ENCODE peak calls at places on chromosomes 13 and 19, in ten cellular contexts. R is GM12864, A is AG09309, H is fibroblast of lung, W is GM23248, M is lower lobe of right lung, Z is mammary epithelial cell, J is HCT116, Q is skeletal muscle cell, P is H7. Y is an unnamed sample.

GRCh38 chr19:19493841-19494546 is 21.4 kb downstream of the TSSK6 start:
- DNase-seq in R (no peak), A (no peak), H (no peak), W (peak), M (no peak), Z (no peak), J (no peak), Q (no peak), P (peak), Y (no peak)

GRCh38 chr19:7679017-7679720 is 1.5 kb upstream of the TRAPPC5 start:
- DNase-seq in R (peak), A (no peak), H (no peak), W (no peak), M (peak), Z (no peak), J (no peak), Q (no peak), P (no peak), Y (no peak)

GRCh38 chr13:110330491-110331001 is 23.5 kb downstream of the COL4A2 start:
- DNase-seq in R (no peak), A (no peak), H (peak), W (peak), M (no peak), Z (no peak), J (no peak), Q (no peak), P (no peak), Y (no peak)

GRCh38 chr19:41795031-41795461 is 1.3 kb upstream of the CEACAM3 start:
- DNase-seq in R (no peak), A (no peak), H (peak), W (peak), M (no peak), Z (no peak), J (peak), Q (no peak), P (peak), Y (peak)

GRCh38 chr19:49342291-49342721 is 7.1 kb downstream of the CD37 start:
- DNase-seq in R (no peak), A (no peak), H (no peak), W (no peak), M (peak), Z (no peak), J (no peak), Q (no peak), P (no peak), Y (no peak)

GRCh38 chr19:48627865-48628314 is 8.6 kb downstream of the SPHK2 start:
- DNase-seq in R (no peak), A (no peak), H (no peak), W (no peak), M (no peak), Z (no peak), J (no peak), Q (no peak), P (no peak), Y (no peak)

GRCh38 chr19:15631817-15632216 is 8.9 kb upstream of the CYP4F3 start:
- DNase-seq in R (no peak), A (no peak), H (no peak), W (peak), M (no peak), Z (no peak), J (no peak), Q (no peak), P (peak), Y (peak)

GRCh38 chr19:49712397-49712859 is 21.5 kb downstream of the CPT1C start:
- DNase-seq in R (no peak), A (no peak), H (peak), W (peak), M (no peak), Z (no peak), J (peak), Q (no peak), P (peak), Y (peak)

GRCh38 chr13:99802416-99802815 is 169.2 kb downstream of the ZIC5 start:
- DNase-seq in R (no peak), A (no peak), H (no peak), W (no peak), M (no peak), Z (peak), J (no peak), Q (no peak), P (no peak), Y (no peak)

GRCh38 chr19:751501-752341 is 809 bp downstream of the MISP start:
- DNase-seq in R (no peak), A (peak), H (peak), W (peak), M (no peak), Z (peak), J (no peak), Q (peak), P (peak), Y (no peak)

DNA sequence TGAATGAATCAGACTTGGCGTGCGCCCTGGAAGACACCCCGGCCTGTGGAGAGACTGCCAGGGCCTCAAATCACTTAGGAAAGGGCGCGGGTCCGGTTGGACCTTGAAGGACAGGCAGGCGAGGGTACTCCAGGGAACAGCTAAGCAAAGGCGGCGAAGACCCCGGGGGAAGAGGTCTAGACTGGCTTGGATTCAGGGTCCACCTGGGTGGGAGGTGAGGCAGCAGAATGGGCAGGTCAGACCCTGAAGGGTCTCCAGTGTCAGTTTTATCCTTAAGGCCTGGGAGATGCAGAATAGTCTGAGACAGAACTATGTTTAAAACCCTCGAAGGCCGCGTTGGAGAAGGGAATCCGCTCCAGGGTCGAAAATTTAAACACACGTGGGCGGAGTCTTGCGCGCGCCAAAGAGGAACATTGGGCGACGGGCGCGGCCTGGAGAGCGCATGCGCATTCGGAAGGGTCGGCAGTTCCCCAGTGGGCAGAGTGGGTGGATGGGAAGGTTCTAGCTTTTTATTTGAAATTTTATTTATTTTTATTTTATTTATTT is 567 bp upstream of the SMG9 start:
- DNase-seq in R (no peak), A (no peak), H (peak), W (peak), M (peak), Z (peak), J (no peak), Q (no peak), P (peak), Y (peak)
- H3K4me3 ChIP-seq in R (peak), A (peak), H (peak), W (peak), M (peak), Z (peak), J (peak), Q (peak), P (peak), Y (peak)

GRCh38 chr13:66691149-66691548 is 539.0 kb downstream of the PCDH9 start:
- DNase-seq in R (no peak), A (no peak), H (peak), W (no peak), M (no peak), Z (no peak), J (no peak), Q (no peak), P (no peak), Y (no peak)

GRCh38 chr13:66689628-66690027 is 540.5 kb downstream of the PCDH9 start:
- DNase-seq in R (no peak), A (no peak), H (peak), W (no peak), M (no peak), Z (no peak), J (no peak), Q (no peak), P (no peak), Y (peak)

GRCh38 chr13:66693656-66694055 is 536.5 kb downstream of the PCDH9 start:
- DNase-seq in R (no peak), A (no peak), H (peak), W (no peak), M (no peak), Z (no peak), J (no peak), Q (no peak), P (no peak), Y (no peak)

DNA sequence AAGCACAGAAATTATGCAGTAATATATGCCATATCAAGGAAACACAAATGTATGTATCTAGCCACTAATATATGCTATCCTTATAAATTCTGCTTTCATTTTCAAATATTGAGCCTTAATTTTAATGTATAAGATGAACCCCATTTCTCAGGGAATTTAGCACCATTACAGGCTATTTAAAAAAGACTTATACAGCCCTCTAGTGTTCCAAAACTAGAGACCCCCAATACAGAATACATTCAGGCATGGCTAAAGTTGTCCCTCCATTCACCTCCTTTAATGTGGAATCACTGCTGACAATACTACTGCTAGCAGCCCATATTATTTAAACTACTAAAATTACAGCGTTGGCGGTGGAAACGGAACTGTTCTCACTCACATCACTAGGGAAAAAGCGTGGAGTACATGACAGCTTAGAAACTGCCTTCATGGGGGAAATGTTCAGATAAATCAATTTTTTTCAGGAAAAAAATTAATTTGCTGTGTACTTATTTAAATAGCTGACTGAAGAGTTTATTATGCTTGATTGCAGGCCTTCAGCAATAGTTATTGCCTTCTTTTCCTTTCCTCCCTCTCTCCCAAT is 541.0 kb downstream of the PCDH9 start:
- DNase-seq in R (no peak), A (no peak), H (peak), W (no peak), M (no peak), Z (no peak), J (no peak), Q (no peak), P (no peak), Y (peak)
- H3K4me3 ChIP-seq in R (no peak), A (no peak), H (no peak), W (no peak), M (no peak), Z (no peak), J (no peak), Q (no peak), P (no peak), Y (no peak)

GRCh38 chr13:30800107-30800506 is 64.8 kb downstream of the ALOX5AP start:
- DNase-seq in R (no peak), A (no peak), H (no peak), W (no peak), M (no peak), Z (no peak), J (no peak), Q (no peak), P (no peak), Y (no peak)

GRCh38 chr13:30796132-30796832 is 60.9 kb downstream of the ALOX5AP start:
- DNase-seq in R (no peak), A (peak), H (peak), W (peak), M (no peak), Z (peak), J (no peak), Q (no peak), P (no peak), Y (no peak)

GRCh38 chr13:30797847-30798246 is 62.5 kb downstream of the ALOX5AP start:
- DNase-seq in R (no peak), A (no peak), H (no peak), W (no peak), M (no peak), Z (no peak), J (no peak), Q (no peak), P (no peak), Y (no peak)

GRCh38 chr13:30798776-30799625 is 63.7 kb downstream of the ALOX5AP start:
- DNase-seq in R (no peak), A (no peak), H (peak), W (no peak), M (no peak), Z (no peak), J (no peak), Q (no peak), P (no peak), Y (peak)

GRCh38 chr13:30796833-30797601 is 61.7 kb downstream of the ALOX5AP start:
- DNase-seq in R (peak), A (no peak), H (peak), W (no peak), M (no peak), Z (peak), J (no peak), Q (no peak), P (no peak), Y (no peak)
- H3K4me3 ChIP-seq in R (no peak), A (no peak), H (peak), W (peak), M (peak), Z (peak), J (no peak), Q (no peak), P (no peak), Y (no peak)

DNA sequence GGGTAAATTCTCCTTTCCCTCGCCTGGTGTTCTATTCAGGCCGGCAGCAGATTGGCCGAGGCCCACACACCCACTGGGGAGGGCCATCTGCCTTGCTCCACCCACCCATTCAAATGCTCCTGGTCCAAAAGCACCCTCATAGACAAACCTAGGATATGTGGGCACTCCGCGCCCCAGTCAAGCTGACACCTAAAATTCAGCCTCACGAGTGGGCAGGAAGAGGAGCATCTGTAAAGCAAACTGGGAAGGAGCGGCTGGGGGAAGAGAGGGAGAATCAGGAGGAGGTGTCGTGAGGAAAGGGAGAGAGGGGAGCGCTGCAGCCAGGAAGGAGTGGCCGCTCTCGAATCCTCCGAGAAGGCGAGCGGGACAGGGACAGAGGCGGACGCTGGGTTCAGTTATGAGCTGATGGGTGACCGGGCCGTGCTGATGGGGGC is 136.9 kb downstream of the USP12 start:
- DNase-seq in R (no peak), A (no peak), H (no peak), W (peak), M (no peak), Z (no peak), J (no peak), Q (no peak), P (peak), Y (peak)
- H3K4me3 ChIP-seq in R (no peak), A (no peak), H (no peak), W (peak), M (peak), Z (no peak), J (no peak), Q (no peak), P (peak), Y (peak)